ENCODE peak calls at places on chromosomes 7 and 10, in four cellular contexts. D, O, S and A are unnamed samples. For H3K4me1, the result is how much of the 10 kb centered on the place peaks cover.

GRCh38 chr7:82234457-82235049 is 209.0 kb downstream of the CACNA2D1 start:
- DNase-seq in D (no peak), O (no peak), S (peak), A (no peak)

GRCh38 chr10:77744249-77744648 is 106.6 kb upstream of the KCNMA1 start:
- DNase-seq in D (no peak), O (no peak), S (peak), A (no peak)

GRCh38 chr10:13815766-13816165 is 229.0 kb downstream of the PRPF18 start:
- DNase-seq in D (no peak), O (no peak), S (peak), A (no peak)

GRCh38 chr10:94279835-94280709 is 82.7 kb downstream of the NOC3L start:
- DNase-seq in D (peak), O (peak), S (peak), A (peak)

GRCh38 chr10:25578061-25578460 is 356.0 kb upstream of the MYO3A start:
- DNase-seq in D (no peak), O (no peak), S (no peak), A (no peak)

GRCh38 chr7:2710901-2711551 is 23.0 kb downstream of the AMZ1 start:
- DNase-seq in D (no peak), O (no peak), S (no peak), A (no peak)

GRCh38 chr7:130154501-130155317 is 50.5 kb downstream of the TMEM209 start:
- DNase-seq in D (peak), O (peak), S (no peak), A (peak)

GRCh38 chr10:92149261-92149660 is 141.6 kb downstream of the CPEB3 start:
- DNase-seq in D (no peak), O (no peak), S (no peak), A (no peak)

GRCh38 chr7:31971049-31971665 is 99.0 kb downstream of the PDE1C start:
- DNase-seq in D (no peak), O (no peak), S (no peak), A (no peak)

GRCh38 chr7:104096683-104097082 is 107.2 kb upstream of the RELN start:
- DNase-seq in D (no peak), O (no peak), S (peak), A (no peak)

GRCh38 chr7:74181821-74182220 is 7.7 kb downstream of the EIF4H start:
- DNase-seq in D (no peak), O (no peak), S (no peak), A (no peak)
- H3K4me1 ChIP-seq in D (half or more), O (under half), S (half or more), A (under half)

DNA sequence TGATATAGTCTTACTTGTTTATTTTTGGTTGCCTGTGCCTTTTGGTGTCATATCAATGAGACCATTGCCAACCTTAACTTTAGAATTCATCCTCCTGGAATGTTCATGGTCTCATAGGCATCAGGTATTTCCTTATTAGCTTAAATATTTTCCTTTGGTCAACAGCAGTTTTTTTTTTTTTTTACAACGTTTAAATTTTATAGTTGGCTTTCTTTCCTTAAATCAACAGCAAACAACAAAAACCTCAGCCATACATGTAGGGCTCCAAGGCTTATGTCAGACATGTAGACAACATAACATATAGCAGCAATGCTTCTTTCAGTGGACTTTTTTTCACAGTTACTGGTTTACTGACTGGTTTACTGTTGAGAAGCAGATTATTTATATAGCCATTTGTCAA is 22.7 kb downstream of the ENTPD7 start:
- DNase-seq in D (no peak), O (no peak), S (no peak), A (no peak)
- H3K27ac ChIP-seq in D (no peak), O (no peak), S (peak), A (no peak)

GRCh38 chr10:114327537-114328277 is 76.6 kb downstream of the AFAP1L2 start:
- DNase-seq in D (no peak), O (no peak), S (no peak), A (no peak)

GRCh38 chr10:114326794-114327193 is 77.5 kb downstream of the AFAP1L2 start:
- DNase-seq in D (no peak), O (no peak), S (no peak), A (no peak)

GRCh38 chr10:114332301-114332797 is 72.0 kb downstream of the AFAP1L2 start:
- DNase-seq in D (no peak), O (no peak), S (no peak), A (no peak)

GRCh38 chr10:114328278-114328812 is 76.0 kb downstream of the AFAP1L2 start:
- DNase-seq in D (no peak), O (no peak), S (no peak), A (no peak)

GRCh38 chr10:114328876-114329275 is 75.4 kb downstream of the AFAP1L2 start:
- DNase-seq in D (peak), O (peak), S (no peak), A (no peak)
- H3K4me1 ChIP-seq in D (under half), O (under half), S (under half), A (under half)

DNA sequence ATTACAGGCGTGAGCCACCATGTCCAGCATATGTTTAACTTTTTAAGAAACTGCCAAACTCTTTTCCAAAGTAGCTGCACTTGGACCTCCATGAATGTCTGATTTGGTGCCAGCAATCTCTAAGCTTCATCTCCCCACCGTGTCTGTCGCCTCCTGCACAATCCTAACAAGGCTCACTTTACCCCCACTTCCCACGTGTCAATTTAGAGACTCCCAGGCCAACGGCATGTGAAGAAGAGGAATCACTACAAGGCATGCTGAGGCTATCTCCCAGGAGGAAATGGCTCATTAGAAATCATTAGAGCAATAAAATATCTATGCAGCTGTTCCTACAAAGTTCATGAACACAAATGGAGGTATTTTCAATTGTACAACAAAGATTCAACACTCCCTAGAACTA is 14.8 kb downstream of the ST8SIA6 start:
- DNase-seq in D (no peak), O (no peak), S (no peak), A (no peak)
- H3K27ac ChIP-seq in D (no peak), O (no peak), S (no peak), A (no peak)

DNA sequence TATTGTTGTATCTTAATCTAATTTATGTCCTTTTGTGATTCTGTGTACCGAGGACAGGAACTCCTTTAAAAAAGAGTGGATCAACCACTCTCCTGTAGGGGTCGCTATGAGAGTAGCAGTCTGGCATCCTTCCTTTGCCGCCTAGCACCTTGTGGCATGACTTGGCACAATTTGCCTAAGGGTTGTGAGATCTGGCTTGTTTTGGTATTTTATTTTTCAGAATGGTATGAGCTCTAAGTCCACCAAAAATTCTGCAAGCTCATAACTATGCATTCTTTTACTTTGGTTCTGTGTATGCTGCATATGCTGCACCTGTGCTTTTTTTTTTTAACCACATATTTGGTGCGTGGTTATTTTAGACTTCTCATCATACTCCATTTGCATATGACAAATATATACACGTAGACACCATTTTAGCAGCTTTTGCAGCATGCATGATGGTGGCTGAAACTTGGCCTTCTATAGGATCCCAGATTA is 112.8 kb downstream of the CDK14 start:
- DNase-seq in D (peak), O (no peak), S (peak), A (peak)
- H3K4me1 ChIP-seq in D (under half), O (under half), S (under half), A (under half)

GRCh38 chr10:30863516-30864210 is 168.0 kb downstream of the ZNF438 start:
- DNase-seq in D (no peak), O (no peak), S (peak), A (no peak)

GRCh38 chr10:30862486-30862885 is 169.2 kb downstream of the ZNF438 start:
- DNase-seq in D (no peak), O (no peak), S (peak), A (no peak)

GRCh38 chr10:30865141-30865926 is 166.3 kb downstream of the ZNF438 start:
- DNase-seq in D (no peak), O (no peak), S (no peak), A (no peak)

GRCh38 chr10:30861217-30861616 is 170.4 kb downstream of the ZNF438 start:
- DNase-seq in D (no peak), O (no peak), S (no peak), A (no peak)

DNA sequence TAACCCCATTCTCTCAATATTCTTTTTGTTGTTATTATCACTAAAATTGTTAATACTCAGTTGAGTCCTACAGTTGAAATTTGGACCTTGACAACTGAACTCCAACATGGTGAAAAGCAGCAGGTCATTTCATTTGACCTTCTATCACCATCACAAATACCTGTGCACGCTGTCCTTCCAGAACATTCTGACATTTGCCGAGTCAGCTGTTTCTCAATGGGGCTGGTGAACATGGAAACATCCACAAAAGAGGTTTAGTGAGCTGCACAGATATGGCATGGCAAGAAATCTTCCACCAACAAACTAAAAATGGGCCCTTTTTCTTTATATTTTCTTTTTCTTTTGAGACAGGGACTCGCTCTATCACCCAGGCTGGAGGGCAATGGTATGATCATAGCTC is 169.7 kb downstream of the ZNF438 start:
- DNase-seq in D (no peak), O (no peak), S (no peak), A (no peak)
- H3K27ac ChIP-seq in D (no peak), O (no peak), S (peak), A (no peak)

GRCh38 chr10:95558593-95559320 is 2.4 kb downstream of the SORBS1 start:
- DNase-seq in D (no peak), O (no peak), S (no peak), A (no peak)

GRCh38 chr10:95562326-95562725 is 1.2 kb upstream of the SORBS1 start:
- DNase-seq in D (no peak), O (no peak), S (no peak), A (no peak)

GRCh38 chr10:95560288-95561199 is 627 bp downstream of the SORBS1 start:
- DNase-seq in D (peak), O (peak), S (peak), A (no peak)

GRCh38 chr10:95559466-95559865 is 1.7 kb downstream of the SORBS1 start:
- DNase-seq in D (no peak), O (no peak), S (no peak), A (no peak)

GRCh38 chr10:95561200-95562177 is at the start of gene SORBS1:
- DNase-seq in D (peak), O (peak), S (peak), A (peak)
- H3K4me1 ChIP-seq in D (under half), O (under half), S (under half), A (under half)

GRCh38 chr7:133836666-133837065 is 290.5 kb upstream of the LRGUK start:
- DNase-seq in D (no peak), O (no peak), S (no peak), A (no peak)
- H3K27ac ChIP-seq in D (no peak), O (no peak), S (no peak), A (no peak)

GRCh38 chr10:23186178-23186577 is 5.9 kb upstream of the PTF1A start:
- DNase-seq in D (no peak), O (no peak), S (no peak), A (no peak)
- H3K4me1 ChIP-seq in D (under half), O (under half), S (under half), A (under half)

DNA sequence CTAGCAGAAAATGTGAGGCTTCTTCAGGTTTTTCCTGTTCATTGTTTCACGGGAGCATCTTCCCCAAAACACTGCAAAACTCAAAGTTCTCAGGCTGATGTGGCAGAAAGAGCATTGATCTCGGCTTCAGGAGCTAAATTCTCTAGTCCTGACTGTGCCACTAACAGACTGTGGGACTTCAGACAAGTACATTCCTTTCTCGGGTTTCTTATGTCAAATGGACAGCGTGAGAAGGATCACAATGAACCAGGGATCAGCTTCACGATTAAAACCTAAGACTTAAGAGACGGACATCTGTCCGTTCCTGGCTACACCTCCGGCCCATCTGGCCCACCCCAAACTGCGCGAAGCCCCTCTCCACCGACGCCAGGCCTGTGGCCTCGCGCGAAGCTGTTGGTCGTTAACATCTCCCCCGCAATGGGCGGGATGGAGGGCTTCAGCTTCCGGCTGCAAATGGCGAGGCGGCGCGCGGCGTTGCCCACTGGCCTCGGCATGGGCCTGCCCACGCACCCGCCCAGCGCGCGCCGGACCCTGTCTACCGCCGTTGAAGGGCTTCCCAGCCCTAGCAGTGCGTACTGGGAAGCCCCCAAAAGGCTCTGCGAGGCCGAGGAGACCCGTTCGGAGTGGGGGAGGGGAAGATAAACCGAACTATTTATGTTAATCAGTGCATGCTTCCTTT is 549 bp upstream of the DDX50 start:
- DNase-seq in D (no peak), O (no peak), S (peak), A (no peak)
- H3K27ac ChIP-seq in D (peak), O (peak), S (peak), A (no peak)